ENCODE peak calls at places on chromosomes 13 and 19, in nine cellular contexts. S, V, Z, T, O, X, L, C and N are unnamed samples.

GRCh38 chr19:15418112-15418587 is 638 bp downstream of the AKAP8L start:
- DNase-seq in S (no peak), V (no peak), Z (no peak), T (no peak), O (peak), X (no peak), L (no peak), C (no peak), N (no peak)

GRCh38 chr13:83883061-83883523 is 818 bp upstream of the SLITRK1 start:
- DNase-seq in S (no peak), V (peak), Z (no peak), T (no peak), O (no peak), X (no peak), L (no peak), C (no peak), N (no peak)

GRCh38 chr19:952680-953500 is 27.1 kb downstream of the ARID3A start:
- DNase-seq in S (no peak), V (no peak), Z (no peak), T (no peak), O (no peak), X (no peak), L (no peak), C (no peak), N (no peak)

GRCh38 chr19:799076-799881 is 2.0 kb downstream of the PTBP1 start:
- DNase-seq in S (no peak), V (no peak), Z (no peak), T (no peak), O (no peak), X (peak), L (peak), C (no peak), N (no peak)

GRCh38 chr19:41689993-41690800 is 2.1 kb upstream of the CEACAM7 start:
- DNase-seq in S (no peak), V (no peak), Z (no peak), T (no peak), O (no peak), X (no peak), L (no peak), C (no peak), N (no peak)

GRCh38 chr19:17331254-17331558 is 3.4 kb downstream of the ANO8 start:
- DNase-seq in S (no peak), V (no peak), Z (no peak), T (no peak), O (no peak), X (no peak), L (no peak), C (no peak), N (no peak)

GRCh38 chr19:46783670-46784069 is 4.7 kb downstream of the SLC1A5 start:
- DNase-seq in S (no peak), V (no peak), Z (no peak), T (no peak), O (no peak), X (no peak), L (no peak), C (no peak), N (no peak)

GRCh38 chr19:13974073-13974472 is 21.8 kb downstream of the DCAF15 start:
- DNase-seq in S (peak), V (no peak), Z (no peak), T (no peak), O (no peak), X (no peak), L (no peak), C (no peak), N (peak)

GRCh38 chr19:38455031-38455430 is 21.5 kb downstream of the RYR1 start:
- DNase-seq in S (no peak), V (no peak), Z (no peak), T (no peak), O (peak), X (no peak), L (no peak), C (no peak), N (no peak)

GRCh38 chr19:58513694-58514563 is 2.1 kb upstream of the SLC27A5 start:
- DNase-seq in S (peak), V (peak), Z (peak), T (peak), O (peak), X (peak), L (peak), C (peak), N (peak)

GRCh38 chr13:38564751-38565150 is 122.1 kb upstream of the FREM2 start:
- DNase-seq in S (no peak), V (peak), Z (no peak), T (no peak), O (no peak), X (no peak), L (no peak), C (no peak), N (no peak)

GRCh38 chr19:3692141-3693029 is 7.9 kb downstream of the PIP5K1C start:
- DNase-seq in S (no peak), V (no peak), Z (peak), T (no peak), O (no peak), X (no peak), L (no peak), C (peak), N (peak)

GRCh38 chr19:40254714-40255418 is 28.4 kb upstream of the CCNP start:
- DNase-seq in S (no peak), V (no peak), Z (no peak), T (no peak), O (no peak), X (no peak), L (no peak), C (no peak), N (no peak)

GRCh38 chr13:102484329-102484728 is 82.5 kb upstream of the FGF14 start:
- DNase-seq in S (no peak), V (peak), Z (no peak), T (no peak), O (peak), X (peak), L (no peak), C (no peak), N (no peak)

GRCh38 chr19:16315825-16316505 is 8.7 kb upstream of the KLF2 start:
- DNase-seq in S (no peak), V (no peak), Z (no peak), T (no peak), O (peak), X (peak), L (peak), C (no peak), N (no peak)

GRCh38 chr19:44687898-44688297 is 11.1 kb upstream of the CEACAM16 start:
- DNase-seq in S (no peak), V (no peak), Z (no peak), T (peak), O (no peak), X (no peak), L (no peak), C (no peak), N (no peak)

GRCh38 chr13:104382941-104383340 is 1316.7 kb upstream of the SLC10A2 start:
- DNase-seq in S (no peak), V (no peak), Z (no peak), T (no peak), O (no peak), X (no peak), L (no peak), C (no peak), N (no peak)

GRCh38 chr19:19372656-19373416 is 32.6 kb upstream of the GATAD2A start:
- DNase-seq in S (peak), V (peak), Z (no peak), T (peak), O (peak), X (peak), L (peak), C (peak), N (no peak)

GRCh38 chr19:23415034-23415433 is 19.8 kb upstream of the ZNF91 start:
- DNase-seq in S (no peak), V (no peak), Z (no peak), T (no peak), O (no peak), X (no peak), L (no peak), C (no peak), N (no peak)